ENCODE peak calls at places on chromosome 13, in four cellular contexts. Q is mesendoderm, O is IMR-90, X is H1. G is an unnamed sample.

GRCh38 chr13:30898721-30899188 is 7.3 kb upstream of the MEDAG start:
- DNase-seq in Q (peak; percentile 33), O (peak; percentile 98), X (no peak), G (no peak)

GRCh38 chr13:41610426-41610825 is 153.1 kb downstream of the RGCC start:
- DNase-seq in Q (no peak), O (peak; percentile 97), X (no peak), G (no peak)

GRCh38 chr13:50079278-50080157 is 64.3 kb downstream of the KCNRG start:
- DNase-seq in Q (no peak), O (no peak), X (no peak), G (no peak)

GRCh38 chr13:111462221-111462764 is 141.9 kb downstream of the TEX29 start:
- DNase-seq in Q (no peak), O (no peak), X (no peak), G (no peak)

GRCh38 chr13:73816702-73817101 is 317.5 kb downstream of the KLF12 start:
- DNase-seq in Q (no peak), O (no peak), X (no peak), G (no peak)

GRCh38 chr13:24161010-24161775 is 673 bp downstream of the SPATA13 start:
- DNase-seq in Q (peak; percentile 44), O (no peak), X (no peak), G (peak; percentile 51)

GRCh38 chr13:107441279-107441678 is 774.1 kb downstream of the LIG4 start:
- DNase-seq in Q (no peak), O (peak; percentile 89), X (no peak), G (no peak)

GRCh38 chr13:111058796-111059506 is 56.2 kb upstream of the ARHGEF7 start:
- DNase-seq in Q (peak; percentile 19), O (no peak), X (no peak), G (peak; percentile 49)

GRCh38 chr13:79528759-79529191 is 47.8 kb downstream of the NDFIP2 start:
- DNase-seq in Q (no peak), O (peak; percentile 48), X (no peak), G (no peak)

GRCh38 chr13:28830580-28830979 is 10.4 kb downstream of the MTUS2 start:
- DNase-seq in Q (peak; percentile 18), O (no peak), X (no peak), G (no peak)

GRCh38 chr13:50366488-50367174 is 351.4 kb downstream of the KCNRG start:
- DNase-seq in Q (no peak), O (no peak), X (no peak), G (no peak)

GRCh38 chr13:64154514-64154913 is 2738.9 kb upstream of the PCDH20 start:
- DNase-seq in Q (peak; percentile 5), O (peak; percentile 40), X (no peak), G (no peak)

GRCh38 chr13:102470283-102470920 is 68.6 kb upstream of the FGF14 start:
- DNase-seq in Q (no peak), O (no peak), X (no peak), G (no peak)

GRCh38 chr13:102461302-102461701 is 59.5 kb upstream of the FGF14 start:
- DNase-seq in Q (no peak), O (no peak), X (no peak), G (no peak)

DNA sequence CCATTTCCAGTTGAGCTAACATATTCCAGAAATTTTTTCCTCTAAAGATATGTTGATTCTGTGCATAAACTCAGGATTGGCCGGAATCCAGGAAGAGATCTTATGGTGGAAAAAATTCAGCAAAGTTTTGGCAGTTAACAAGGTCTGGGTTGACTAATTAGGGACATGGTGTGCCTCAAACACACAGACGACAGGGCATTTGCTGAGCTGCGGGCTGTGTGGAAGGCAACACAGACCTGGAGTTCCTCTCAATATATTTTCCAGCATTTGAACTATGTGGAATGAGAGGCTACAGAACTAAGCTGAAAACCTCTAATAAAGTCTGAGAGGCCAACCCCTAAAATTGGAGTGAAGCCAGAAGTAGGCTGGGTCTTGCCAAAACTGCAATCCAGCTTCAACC is 65.0 kb upstream of the FGF14 start:
- DNase-seq in Q (no peak), O (no peak), X (no peak), G (no peak)
- H3K56ac ChIP-seq in Q (no peak overlapping the region), O (no peak overlapping the region), X (no peak overlapping the region), G (no peak overlapping the region)

GRCh38 chr13:18235172-18235571 is 946.5 kb downstream of the TUBA3C start:
- DNase-seq in Q (no peak), O (no peak), X (no peak), G (no peak)

GRCh38 chr13:18232994-18233782 is 948.4 kb downstream of the TUBA3C start:
- DNase-seq in Q (no peak), O (no peak), X (no peak), G (no peak)

GRCh38 chr13:18233783-18234299 is 947.8 kb downstream of the TUBA3C start:
- DNase-seq in Q (no peak), O (no peak), X (no peak), G (no peak)

GRCh38 chr13:18235756-18236527 is 945.7 kb downstream of the TUBA3C start:
- DNase-seq in Q (no peak), O (no peak), X (no peak), G (no peak)

DNA sequence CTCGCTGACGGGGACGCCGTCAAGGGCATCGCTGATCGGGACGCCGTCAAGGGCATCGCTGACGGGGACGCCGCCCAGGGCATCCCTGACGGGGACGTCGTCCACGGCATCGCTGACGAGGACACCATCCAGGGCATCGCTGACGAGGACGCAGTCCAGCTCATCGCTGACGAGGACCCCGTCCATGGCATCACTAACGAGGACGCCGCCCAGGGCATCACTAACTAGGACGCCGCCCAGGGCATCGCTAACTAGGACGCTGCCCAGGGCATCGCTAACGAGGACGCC is 945.2 kb downstream of the TUBA3C start:
- DNase-seq in Q (no peak), O (no peak), X (no peak), G (no peak)
- H3K4ac ChIP-seq in Q (no peak overlapping the region), O (no peak overlapping the region), X (no peak overlapping the region), G (no peak overlapping the region)

GRCh38 chr13:38606697-38607096 is 80.2 kb upstream of the FREM2 start:
- DNase-seq in Q (no peak), O (no peak), X (no peak), G (no peak)
- H3K18ac ChIP-seq in Q (no peak overlapping the region), O (no peak overlapping the region), X (peak overlapping the region; percentile 73), G (no peak overlapping the region)

GRCh38 chr13:25570185-25570584 is 198.4 kb downstream of the ATP8A2 start:
- DNase-seq in Q (no peak), O (no peak), X (no peak), G (no peak)
- H3K56ac ChIP-seq in Q (no peak overlapping the region), O (no peak overlapping the region), X (no peak overlapping the region), G (no peak overlapping the region)

GRCh38 chr13:20718958-20719566 is 15.6 kb downstream of the IL17D start:
- DNase-seq in Q (no peak), O (no peak), X (no peak), G (no peak)
- H3K4ac ChIP-seq in Q (no peak overlapping the region), O (no peak overlapping the region), X (peak overlapping the region; percentile 70), G (no peak overlapping the region)

GRCh38 chr13:112976526-112976925 is 7.5 kb downstream of the MCF2L start:
- DNase-seq in Q (no peak), O (no peak), X (no peak), G (no peak)
- H3K18ac ChIP-seq in Q (no peak overlapping the region), O (no peak overlapping the region), X (no peak overlapping the region), G (no peak overlapping the region)

DNA sequence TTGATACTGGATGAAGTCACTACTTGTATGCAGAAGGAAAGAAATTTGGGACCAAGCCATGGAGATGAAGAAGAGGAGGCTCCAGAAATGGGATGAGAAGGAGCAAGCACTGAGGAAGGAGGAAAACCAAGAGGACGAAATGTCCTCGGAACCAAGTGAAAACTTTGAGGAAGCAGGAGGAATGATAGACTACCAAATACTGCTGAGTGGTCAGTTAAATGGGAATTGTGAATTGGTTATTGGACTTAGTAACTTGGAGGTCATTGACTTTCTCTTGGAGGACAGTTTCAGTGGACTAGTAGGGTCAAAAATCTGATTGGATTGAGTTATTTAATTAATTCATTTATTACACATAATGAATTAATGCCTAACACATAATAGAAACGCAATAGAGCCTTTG is 167.9 kb downstream of the MYO16 start:
- DNase-seq in Q (no peak), O (no peak), X (no peak), G (no peak)
- H3K56ac ChIP-seq in Q (no peak overlapping the region), O (no peak overlapping the region), X (no peak overlapping the region), G (no peak overlapping the region)

DNA sequence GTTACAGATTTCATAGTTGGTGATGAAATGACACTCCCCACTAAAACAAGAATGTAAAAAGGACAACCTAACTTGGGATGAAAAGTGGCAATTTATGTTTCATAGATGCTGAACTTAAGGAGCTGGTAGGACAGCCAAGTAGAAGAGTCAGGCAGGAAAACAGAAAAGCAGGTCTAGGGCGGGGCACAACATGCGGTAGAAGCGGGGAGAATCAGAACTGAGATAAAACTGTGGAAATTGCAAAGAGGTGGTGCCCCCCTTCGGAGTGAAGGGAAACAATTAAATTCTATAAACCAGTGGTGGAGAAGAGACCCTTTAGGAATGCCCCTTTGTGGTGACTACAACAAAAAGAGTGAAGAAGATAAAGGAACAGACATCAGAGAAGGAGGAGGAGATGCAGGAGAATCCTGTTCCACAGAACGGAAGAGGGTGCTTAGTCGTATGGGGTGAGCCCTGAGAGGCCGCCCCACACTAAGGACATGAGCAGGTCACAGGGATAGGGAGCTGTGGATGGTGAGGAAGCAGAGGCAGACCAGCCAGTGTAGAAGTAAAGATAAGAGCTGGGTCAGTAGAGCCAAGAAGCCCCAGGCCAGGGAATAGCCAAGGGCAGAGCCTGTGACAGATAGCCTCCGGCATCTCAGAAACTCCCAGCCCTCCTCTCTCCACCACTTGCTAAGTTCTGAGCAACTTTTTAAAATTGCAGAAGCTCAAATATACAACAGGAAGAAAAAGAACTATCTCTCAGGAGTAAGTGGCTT is 100.3 kb upstream of the DOCK9 start:
- DNase-seq in Q (no peak), O (no peak), X (no peak), G (no peak)
- H3K4ac ChIP-seq in Q (no peak overlapping the region), O (no peak overlapping the region), X (no peak overlapping the region), G (no peak overlapping the region)